ENCODE peak calls at places on chromosomes 2 and 18, in five cellular contexts. Q is HFFc6, E is ovary, X is pancreas, C is testis. I is an unnamed sample.

GRCh38 chr2:88885275-88885674 is 193.8 kb downstream of the RPIA start:
- DNase-seq in Q (no peak), E (no peak), X (no peak), C (no peak), I (no peak)

GRCh38 chr2:3179626-3180025 is 198.0 kb downstream of the EIPR1 start:
- DNase-seq in Q (no peak), E (no peak), X (peak), C (no peak), I (no peak)

GRCh38 chr2:48781366-48781765 is 25.8 kb upstream of the LHCGR start:
- DNase-seq in Q (no peak), E (no peak), X (no peak), C (no peak), I (no peak)

GRCh38 chr18:13553449-13553848 is 172.9 kb downstream of the FAM210A start:
- DNase-seq in Q (no peak), E (no peak), X (no peak), C (peak), I (no peak)

GRCh38 chr2:70715161-70715985 is 52.6 kb downstream of the ADD2 start:
- DNase-seq in Q (no peak), E (no peak), X (no peak), C (no peak), I (no peak)

GRCh38 chr2:58479557-58480120 is 238.5 kb upstream of the FANCL start:
- DNase-seq in Q (no peak), E (no peak), X (no peak), C (no peak), I (no peak)

GRCh38 chr2:191878576-191879298 is 31.8 kb upstream of the CAVIN2 start:
- DNase-seq in Q (peak), E (no peak), X (no peak), C (no peak), I (no peak)

GRCh38 chr2:190765386-190766173 is 115.0 kb upstream of the GLS start:
- DNase-seq in Q (peak), E (no peak), X (no peak), C (no peak), I (peak)

GRCh38 chr2:166147883-166148282 is 20.1 kb upstream of the SCN1A start:
- DNase-seq in Q (no peak), E (no peak), X (no peak), C (no peak), I (no peak)

GRCh38 chr2:18991177-18992168 is 366.9 kb downstream of the OSR1 start:
- DNase-seq in Q (peak), E (peak), X (peak), C (peak), I (peak)

GRCh38 chr2:160719116-160719515 is 225.5 kb upstream of the RBMS1 start:
- DNase-seq in Q (peak), E (no peak), X (no peak), C (no peak), I (no peak)

GRCh38 chr18:58996131-58996632 is 131.5 kb downstream of the ZNF532 start:
- DNase-seq in Q (peak), E (no peak), X (no peak), C (no peak), I (peak)

GRCh38 chr2:112027767-112028166 is 27.3 kb upstream of the TMEM87B start:
- DNase-seq in Q (no peak), E (no peak), X (no peak), C (no peak), I (no peak)

GRCh38 chr2:179355881-179356280 is 91.2 kb upstream of the SESTD1 start:
- DNase-seq in Q (no peak), E (no peak), X (no peak), C (no peak), I (no peak)

GRCh38 chr2:223494496-223494895 is 107.7 kb downstream of the SCG2 start:
- DNase-seq in Q (no peak), E (no peak), X (no peak), C (no peak), I (no peak)

GRCh38 chr18:45340884-45341283 is 274.4 kb upstream of the SLC14A2 start:
- DNase-seq in Q (no peak), E (no peak), X (no peak), C (no peak), I (no peak)

GRCh38 chr18:75727479-75727878 is 300.0 kb upstream of the SMIM21 start:
- DNase-seq in Q (no peak), E (no peak), X (peak), C (peak), I (no peak)

GRCh38 chr18:49494660-49495059 is 7.6 kb upstream of the C18orf32 start:
- DNase-seq in Q (no peak), E (no peak), X (no peak), C (no peak), I (no peak)

GRCh38 chr2:35099345-35099744 is 1256.2 kb upstream of the CRIM1 start:
- DNase-seq in Q (no peak), E (no peak), X (no peak), C (no peak), I (no peak)

GRCh38 chr2:38174646-38175096 is 98.7 kb upstream of the CYP1B1 start:
- DNase-seq in Q (peak), E (no peak), X (no peak), C (no peak), I (peak)

GRCh38 chr2:231512222-231512621 is 18.0 kb downstream of the NMUR1 start:
- DNase-seq in Q (no peak), E (no peak), X (no peak), C (no peak), I (no peak)

GRCh38 chr2:211434773-211435172 is 878.4 kb downstream of the CPS1 start:
- DNase-seq in Q (no peak), E (no peak), X (no peak), C (no peak), I (no peak)

GRCh38 chr2:168119519-168120141 is 127.8 kb downstream of the STK39 start:
- DNase-seq in Q (peak), E (no peak), X (no peak), C (peak), I (peak)

GRCh38 chr2:184692137-184692734 is 93.9 kb downstream of the ZNF804A start:
- DNase-seq in Q (no peak), E (no peak), X (no peak), C (no peak), I (peak)

GRCh38 chr2:27493948-27494283 is 1.1 kb downstream of the FNDC4 start:
- DNase-seq in Q (no peak), E (no peak), X (peak), C (no peak), I (no peak)

GRCh38 chr2:241323777-241324176 is 8.1 kb downstream of the SEPTIN2 start:
- DNase-seq in Q (no peak), E (no peak), X (no peak), C (no peak), I (no peak)

GRCh38 chr18:46366211-46366610 is 262.0 kb downstream of the HAUS1 start:
- DNase-seq in Q (no peak), E (no peak), X (no peak), C (no peak), I (no peak)

GRCh38 chr18:46366977-46367376 is 262.8 kb downstream of the HAUS1 start:
- DNase-seq in Q (no peak), E (no peak), X (no peak), C (no peak), I (no peak)

GRCh38 chr18:46370898-46371297 is 266.7 kb downstream of the HAUS1 start:
- DNase-seq in Q (no peak), E (no peak), X (no peak), C (no peak), I (no peak)

GRCh38 chr18:46372670-46373069 is 268.5 kb downstream of the HAUS1 start:
- DNase-seq in Q (no peak), E (no peak), X (no peak), C (no peak), I (no peak)

DNA sequence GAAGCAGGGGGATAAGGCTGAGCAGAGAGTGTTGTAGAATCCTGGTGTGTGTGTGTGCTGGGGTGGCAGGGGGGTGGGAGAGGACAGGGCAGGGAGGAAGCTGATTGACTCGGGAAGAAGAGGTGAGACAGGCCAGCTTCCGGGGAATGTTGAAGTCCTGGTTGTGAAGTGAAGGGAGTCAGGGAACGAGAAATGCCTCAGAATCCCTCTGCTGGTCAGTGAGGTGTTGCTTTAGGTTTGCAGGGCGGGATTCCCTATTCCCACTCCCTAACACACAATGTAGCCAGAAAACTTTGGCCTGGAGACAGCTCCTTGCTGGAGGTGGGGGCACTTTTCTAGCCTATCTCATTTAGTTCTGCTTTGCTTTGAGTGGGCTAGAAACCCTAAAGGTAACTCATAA is 265.1 kb downstream of the HAUS1 start:
- DNase-seq in Q (no peak), E (no peak), X (no peak), C (no peak), I (no peak)
- TF ChIP-seq CTCF in Q (no peak), E (no peak), X (no peak), C (no peak), I (no peak)

GRCh38 chr18:12393510-12393909 is 14.2 kb upstream of the PRELID3A start:
- DNase-seq in Q (no peak), E (no peak), X (no peak), C (no peak), I (no peak)
- TF ChIP-seq CTCF in Q (no peak), E (no peak), X (no peak), C (no peak), I (no peak)

GRCh38 chr2:12348216-12348615 is 368.5 kb upstream of the TRIB2 start:
- DNase-seq in Q (no peak), E (no peak), X (no peak), C (no peak), I (no peak)

GRCh38 chr2:12341215-12341614 is 375.5 kb upstream of the TRIB2 start:
- DNase-seq in Q (no peak), E (no peak), X (no peak), C (no peak), I (no peak)

GRCh38 chr2:12341919-12342318 is 374.8 kb upstream of the TRIB2 start:
- DNase-seq in Q (no peak), E (no peak), X (no peak), C (no peak), I (no peak)

GRCh38 chr2:12350821-12351220 is 365.9 kb upstream of the TRIB2 start:
- DNase-seq in Q (no peak), E (no peak), X (no peak), C (no peak), I (no peak)

GRCh38 chr2:12347049-12347448 is 369.7 kb upstream of the TRIB2 start:
- DNase-seq in Q (no peak), E (no peak), X (no peak), C (no peak), I (no peak)
- TF ChIP-seq CTCF in Q (no peak), E (no peak), X (no peak), C (no peak), I (no peak)

DNA sequence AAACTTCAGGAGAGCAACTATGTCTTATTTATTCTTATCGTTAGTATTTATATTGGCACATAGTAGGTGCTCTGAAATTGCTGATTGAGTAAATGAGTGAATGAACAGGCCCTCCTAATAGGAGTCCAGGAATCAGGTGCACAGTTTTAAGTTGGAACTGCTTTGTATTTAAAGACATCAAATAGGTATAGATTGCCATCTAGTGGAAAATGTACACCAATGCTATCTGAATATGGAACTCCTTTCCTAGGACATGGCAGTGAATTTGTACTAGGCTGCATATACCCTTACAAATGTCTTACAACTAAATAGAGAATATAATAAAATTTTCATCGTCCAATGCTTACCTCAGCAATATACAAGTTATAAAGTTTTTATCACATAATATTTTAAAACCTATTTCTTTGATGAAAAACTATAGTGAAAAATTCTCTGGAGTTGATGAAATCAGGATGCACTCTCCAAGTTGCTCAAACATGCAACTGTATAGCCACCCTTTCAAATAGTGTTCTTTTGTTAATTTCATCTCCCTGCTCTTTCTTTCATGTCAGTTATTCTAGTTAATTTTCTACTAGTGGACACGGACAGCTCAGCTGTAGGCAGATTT is 318.9 kb upstream of the SYT4 start:
- DNase-seq in Q (peak), E (no peak), X (no peak), C (no peak), I (no peak)
- TF ChIP-seq CTCF in Q (peak), E (no peak), X (no peak), C (peak), I (peak)

DNA sequence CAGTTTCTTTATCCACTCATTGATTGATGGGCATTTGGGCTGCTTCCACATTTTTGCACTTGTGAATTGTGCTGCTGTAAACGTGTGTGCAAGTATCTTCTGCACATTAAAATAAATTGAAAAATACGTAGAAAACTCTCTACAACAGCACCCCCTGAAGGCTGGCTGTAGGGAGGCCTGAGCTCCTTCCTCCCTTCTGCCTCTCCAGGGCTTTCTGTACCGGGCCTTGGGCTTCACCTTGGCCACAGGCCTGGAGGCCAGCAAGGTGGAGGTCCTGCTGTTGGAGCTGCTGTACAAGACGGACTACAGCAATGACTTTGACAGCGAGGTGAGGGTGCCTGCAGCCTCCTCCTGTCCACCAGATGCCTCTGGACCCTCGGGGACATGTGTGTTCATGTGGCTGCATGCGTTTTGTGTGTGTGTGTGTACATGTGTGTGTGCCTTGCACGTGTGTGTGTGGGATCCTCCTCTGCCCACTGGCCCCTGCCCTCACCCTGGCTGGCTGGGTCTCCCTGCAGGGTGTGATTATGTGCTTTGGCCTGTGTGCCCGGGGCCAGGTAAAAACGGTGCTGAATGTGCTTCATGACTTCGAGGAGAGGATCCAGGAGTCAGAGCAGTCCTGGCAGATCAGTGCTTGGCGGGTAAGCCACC is 29.2 kb downstream of the MROH2A start:
- DNase-seq in Q (no peak), E (peak), X (peak), C (peak), I (no peak)
- TF ChIP-seq CTCF in Q (peak), E (no peak), X (no peak), C (no peak), I (no peak)

DNA sequence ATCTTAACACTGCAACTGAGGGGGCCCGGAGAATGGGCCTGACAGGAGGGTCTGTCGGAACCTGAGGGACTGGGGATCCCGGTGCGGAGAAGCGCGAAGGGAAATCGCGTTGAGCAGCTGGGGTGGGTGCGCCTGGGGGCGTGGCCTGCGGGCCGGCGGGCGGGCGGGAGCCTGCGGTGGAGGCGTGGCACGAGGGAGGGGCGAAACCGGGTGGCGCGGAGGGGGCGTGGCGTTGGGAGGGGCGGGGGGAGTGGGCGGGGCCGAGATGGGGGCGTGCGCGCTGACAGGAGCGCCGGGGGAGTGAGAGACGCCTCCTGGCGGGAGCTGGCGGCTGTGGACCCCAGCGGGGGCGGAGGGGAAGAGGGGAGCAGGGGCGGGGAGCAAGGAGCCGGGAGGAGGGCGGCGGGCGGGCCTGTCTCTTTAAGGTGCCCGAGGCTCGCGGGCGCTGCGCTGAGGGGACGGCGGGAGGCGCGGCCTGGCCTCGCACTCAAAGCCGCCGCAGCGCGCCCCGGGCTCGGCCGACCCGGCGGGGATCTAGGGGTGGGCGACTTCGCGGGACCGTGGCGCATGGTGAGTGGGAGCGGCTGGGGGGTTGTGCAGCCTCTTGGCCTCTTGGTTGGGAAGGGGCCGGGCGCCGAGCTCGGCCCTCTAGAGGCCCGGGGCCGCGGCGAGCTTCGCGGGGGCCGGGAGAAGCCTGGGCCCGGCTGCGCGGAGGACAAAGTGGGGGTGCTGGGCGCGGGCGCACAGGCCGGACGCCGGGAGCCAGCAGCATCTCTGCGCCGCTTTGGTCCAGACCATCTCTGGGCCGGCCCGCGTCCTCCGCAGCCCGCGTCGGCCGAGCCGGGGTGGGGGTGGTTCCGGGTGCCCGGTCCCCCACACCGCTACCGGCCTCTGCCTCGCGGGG is at the start of gene TWSG1:
- DNase-seq in Q (peak), E (peak), X (peak), C (peak), I (peak)
- TF ChIP-seq CTCF in Q (peak), E (peak), X (no peak), C (no peak), I (peak)

GRCh38 chr2:183610724-183611123 is 486.5 kb downstream of the NUP35 start:
- DNase-seq in Q (no peak), E (no peak), X (no peak), C (no peak), I (no peak)
- TF ChIP-seq CTCF in Q (no peak), E (no peak), X (no peak), C (no peak), I (no peak)

I was measured in AG09319.